ENCODE peak calls at places on chromosome 2, in seven cellular contexts. P, D, U, F, W, E and Z are unnamed samples. For H3K4me1, the result is how much of the 10 kb centered on the place peaks cover.

GRCh38 chr2:39413063-39413722 is 23.9 kb downstream of the MAP4K3 start:
- DNase-seq in U (no peak), F (no peak), D (peak), E (no peak), W (no peak), P (no peak), Z (no peak)

GRCh38 chr2:29923110-29923721 is 1.8 kb upstream of the ALK start:
- DNase-seq in D (peak), U (peak), P (peak), W (peak), E (peak), F (peak), Z (no peak)

GRCh38 chr2:46377666-46378560 is 80.7 kb downstream of the EPAS1 start:
- DNase-seq in D (no peak), W (no peak), E (no peak), P (no peak), U (no peak), F (no peak), Z (no peak)

GRCh38 chr2:189601043-189601442 is 20.5 kb upstream of the SLC40A1 start:
- DNase-seq in W (no peak), F (peak), D (peak), U (no peak), E (no peak), P (peak), Z (no peak)

GRCh38 chr2:130241041-130241707 is 42.9 kb upstream of the TUBA3E start:
- DNase-seq in F (peak), E (no peak), U (no peak), P (peak), W (no peak), D (no peak), Z (no peak)

GRCh38 chr2:202038471-202039277 is 5.0 kb downstream of the FZD7 start:
- DNase-seq in D (peak), F (peak), W (peak), U (no peak), E (no peak), P (no peak), Z (no peak)

GRCh38 chr2:235514627-235515363 is 21.0 kb downstream of the AGAP1 start:
- DNase-seq in W (no peak), D (no peak), E (no peak), F (peak), U (no peak), P (no peak), Z (no peak)

GRCh38 chr2:5482929-5483331 is 209.3 kb upstream of the SOX11 start:
- DNase-seq in P (no peak), E (peak), F (peak), U (no peak), W (peak), D (no peak), Z (no peak)

GRCh38 chr2:215421859-215422461 is 13.9 kb downstream of the FN1 start:
- DNase-seq in W (no peak), U (no peak), F (no peak), E (no peak), D (peak), P (peak), Z (no peak)
- H3K4me3 ChIP-seq in W (peak), U (no peak), F (no peak), E (no peak), D (peak), P (no peak), Z (no peak)

DNA sequence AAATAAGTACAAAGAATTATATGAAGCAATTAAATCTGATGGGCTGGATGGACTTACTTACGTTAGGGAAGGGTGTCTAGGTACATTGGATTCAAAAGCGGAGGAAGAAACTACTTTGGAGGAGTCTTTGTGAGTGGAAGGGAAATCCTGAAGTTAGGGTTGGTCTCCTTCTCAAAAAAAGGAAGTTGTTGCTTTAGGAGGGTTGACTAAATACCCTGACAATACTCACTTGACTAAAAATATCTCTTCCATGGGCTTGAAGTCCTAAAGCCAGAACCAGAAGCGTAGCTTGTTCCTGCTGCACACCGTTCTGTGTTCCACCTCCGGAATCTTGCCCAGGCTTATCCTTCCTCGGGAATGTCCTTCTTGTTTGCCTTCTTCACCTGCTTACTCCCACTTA is 143.3 kb upstream of the ZEB2 start:
- DNase-seq in F (no peak), U (no peak), D (no peak), P (no peak), E (no peak), W (no peak), Z (no peak)
- H3K4me1 ChIP-seq in F (under half), U (under half), D (under half), P (under half), E (under half), W (under half), Z (under half)

GRCh38 chr2:147665035-147665434 is 179.8 kb upstream of the ACVR2A start:
- DNase-seq in W (no peak), D (peak), E (no peak), P (no peak), U (no peak), F (no peak), Z (no peak)

GRCh38 chr2:147660680-147661079 is 184.1 kb upstream of the ACVR2A start:
- DNase-seq in E (no peak), F (no peak), W (no peak), D (no peak), P (no peak), U (no peak), Z (no peak)

GRCh38 chr2:147663153-147663961 is 181.5 kb upstream of the ACVR2A start:
- DNase-seq in W (no peak), E (no peak), F (no peak), P (no peak), U (no peak), D (no peak), Z (no peak)

GRCh38 chr2:147662221-147662620 is 182.6 kb upstream of the ACVR2A start:
- DNase-seq in U (no peak), F (peak), P (no peak), E (no peak), W (no peak), D (no peak), Z (no peak)

DNA sequence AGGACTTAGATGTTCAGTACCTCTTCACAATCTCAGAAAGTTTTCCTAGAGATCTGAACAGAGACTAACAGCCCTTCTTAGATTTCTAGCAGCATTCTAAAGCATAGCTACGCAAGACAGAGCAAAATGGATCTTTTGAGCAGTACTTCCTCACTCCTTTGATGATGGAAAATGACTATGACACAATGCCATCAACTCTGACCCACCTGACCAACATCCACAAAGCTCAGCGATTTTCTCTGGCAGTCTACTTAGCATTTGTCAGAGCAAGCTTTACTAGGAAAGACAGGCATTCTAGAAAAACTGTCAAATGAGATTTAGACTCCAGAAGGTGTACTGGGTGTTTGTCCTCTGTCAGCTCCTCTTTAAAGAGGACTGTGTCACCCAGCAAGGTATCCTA is 180.9 kb upstream of the ACVR2A start:
- DNase-seq in W (no peak), F (no peak), U (no peak), D (no peak), E (no peak), P (no peak), Z (no peak)
- H3K4me3 ChIP-seq in W (no peak), F (no peak), U (peak), D (no peak), E (no peak), P (no peak), Z (peak)

GRCh38 chr2:219445220-219445631 is 10.6 kb downstream of the SPEG start:
- DNase-seq in W (no peak), E (peak), D (no peak), U (no peak), P (no peak), F (no peak), Z (no peak)

GRCh38 chr2:219443016-219443696 is 8.5 kb downstream of the SPEG start:
- DNase-seq in E (no peak), F (no peak), U (no peak), P (no peak), W (no peak), D (peak), Z (no peak)

GRCh38 chr2:219443697-219444023 is 9.0 kb downstream of the SPEG start:
- DNase-seq in E (no peak), U (no peak), W (no peak), P (no peak), F (no peak), D (no peak), Z (no peak)

GRCh38 chr2:219446101-219446504 is 11.5 kb downstream of the SPEG start:
- DNase-seq in U (peak), P (peak), W (peak), E (peak), D (peak), F (peak), Z (peak)

GRCh38 chr2:219444566-219445091 is 10.0 kb downstream of the SPEG start:
- DNase-seq in W (no peak), D (peak), E (no peak), P (no peak), F (no peak), U (no peak), Z (no peak)
- H3K4me1 ChIP-seq in W (under half), D (under half), E (under half), P (under half), F (under half), U (under half), Z (half or more)

GRCh38 chr2:16639431-16639830 is 26.2 kb downstream of the CYRIA start:
- DNase-seq in E (no peak), F (no peak), W (no peak), D (no peak), P (no peak), U (no peak), Z (no peak)

GRCh38 chr2:16640024-16640423 is 25.6 kb downstream of the CYRIA start:
- DNase-seq in P (peak), E (no peak), F (no peak), W (no peak), U (no peak), D (no peak), Z (no peak)

GRCh38 chr2:16640867-16641266 is 24.8 kb downstream of the CYRIA start:
- DNase-seq in F (no peak), D (peak), E (no peak), W (no peak), P (peak), U (no peak), Z (no peak)

GRCh38 chr2:16641509-16641908 is 24.1 kb downstream of the CYRIA start:
- DNase-seq in E (no peak), U (no peak), P (no peak), F (no peak), D (no peak), W (no peak), Z (no peak)

DNA sequence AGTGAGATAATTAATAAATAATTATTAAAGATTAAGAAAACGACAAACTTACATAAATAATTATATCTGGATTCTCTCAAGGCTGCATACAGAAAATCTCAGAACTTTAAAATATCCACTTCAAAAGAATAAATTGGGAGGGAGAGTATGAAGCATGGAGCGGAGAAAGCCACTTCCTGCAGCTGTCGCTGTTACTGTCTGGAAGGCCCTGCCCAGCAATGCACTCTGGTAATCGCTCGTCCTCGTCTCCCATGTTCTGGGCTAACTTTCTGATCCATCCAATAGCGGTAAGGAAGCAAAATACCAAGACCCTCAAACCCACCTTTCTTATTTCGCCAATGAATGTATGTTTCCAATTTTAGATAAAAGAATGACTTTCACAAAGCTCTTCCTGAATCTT is 26.7 kb downstream of the CYRIA start:
- DNase-seq in U (no peak), F (no peak), D (no peak), P (no peak), E (peak), W (no peak), Z (no peak)
- H3K4me3 ChIP-seq in U (no peak), F (no peak), D (no peak), P (no peak), E (peak), W (no peak), Z (no peak)

DNA sequence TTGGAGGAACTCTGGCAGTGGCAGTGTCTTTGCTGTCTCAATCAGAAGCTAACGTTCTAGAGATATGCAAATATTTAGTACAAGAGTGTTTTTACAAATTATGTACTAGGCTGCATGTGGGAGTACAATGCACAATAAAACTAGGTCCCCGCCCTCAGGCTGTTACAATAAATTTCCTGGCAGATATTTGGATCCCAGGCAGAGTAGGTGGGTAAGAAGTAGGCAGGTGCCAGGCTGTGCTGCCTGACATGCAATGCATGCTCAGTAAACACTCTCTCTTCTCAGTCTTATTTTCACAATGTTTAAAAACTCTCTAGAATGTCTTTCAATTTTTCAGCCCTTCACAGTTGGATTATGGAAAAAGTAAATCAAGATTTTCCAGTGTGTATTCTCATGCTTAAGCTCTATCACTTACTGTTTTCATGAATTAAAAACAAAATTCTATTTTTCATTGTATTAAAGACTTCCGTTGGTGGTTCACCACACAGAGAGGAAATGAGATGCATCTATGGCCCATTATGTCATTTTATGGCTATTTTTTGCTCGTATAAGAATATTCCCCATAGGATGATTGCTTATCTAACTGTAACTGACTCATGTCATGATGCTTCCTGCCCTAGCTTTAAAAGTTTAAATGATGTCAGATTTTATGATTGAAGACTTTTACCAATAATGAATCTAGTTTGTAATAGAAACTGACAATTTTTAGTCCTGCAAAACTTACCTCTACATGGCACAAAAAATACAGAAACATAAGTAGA is 346.0 kb downstream of the RND3 start:
- DNase-seq in P (no peak), U (no peak), D (peak), E (no peak), F (no peak), W (no peak), Z (no peak)
- H3K4me1 ChIP-seq in P (under half), U (under half), D (under half), E (under half), F (under half), W (under half), Z (under half)

DNA sequence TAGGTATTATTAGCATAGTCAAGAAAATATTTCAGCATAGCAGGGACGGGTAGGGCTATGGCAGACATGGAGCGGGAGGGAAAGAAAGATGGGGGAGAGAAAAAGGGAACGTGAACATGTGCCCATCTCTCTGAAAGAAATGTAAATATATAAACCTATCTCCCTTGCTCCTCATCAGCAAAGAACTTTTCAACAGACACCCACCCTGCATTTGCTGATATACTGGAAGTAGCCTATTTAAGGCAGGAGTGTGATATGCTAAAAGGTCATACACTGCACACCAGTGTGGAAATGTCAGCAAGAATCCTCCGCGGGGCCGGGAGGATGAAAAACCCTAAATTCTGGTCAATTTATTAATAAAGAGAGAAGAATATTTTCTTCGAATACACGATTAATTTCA is 1.7 kb downstream of the MBOAT2 start:
- DNase-seq in E (no peak), U (no peak), D (no peak), W (no peak), F (no peak), P (no peak), Z (no peak)
- H3K4me3 ChIP-seq in E (no peak), U (peak), D (peak), W (no peak), F (no peak), P (peak), Z (no peak)

GRCh38 chr2:179020156-179020750 is 29.7 kb downstream of the CCDC141 start:
- DNase-seq in E (peak), D (peak), F (peak), U (peak), P (peak), W (peak), Z (no peak)
- H3K4me1 ChIP-seq in E (under half), D (under half), F (under half), U (under half), P (under half), W (under half), Z (under half)

GRCh38 chr2:8456149-8457091 is 225.4 kb upstream of the ID2 start:
- DNase-seq in P (no peak), U (no peak), F (no peak), D (no peak), E (no peak), W (no peak), Z (no peak)
- H3K4me3 ChIP-seq in P (no peak), U (no peak), F (no peak), D (no peak), E (no peak), W (no peak), Z (peak)

GRCh38 chr2:227388537-227389011 is 825 bp upstream of the SCYGR1 start:
- DNase-seq in U (no peak), W (peak), D (peak), E (no peak), F (no peak), P (peak), Z (no peak)
- H3K4me1 ChIP-seq in U (under half), W (under half), D (under half), E (under half), F (under half), P (under half), Z (under half)